ENCODE peak calls at places on chromosomes 2 and 18, in seven cellular contexts. N is amygdala, R is upper lobe of left lung, I is MM.1S, F is fibroblast of the aortic adventitia, Y is left ventricle myocardium superior, C is GM23338. O is an unnamed sample.

GRCh38 chr2:231613054-231613654 is 20.5 kb downstream of the TEX44 start:
- DNase-seq in Y (peak), I (no peak), R (no peak), N (no peak), F (peak), C (no peak), O (no peak)

GRCh38 chr2:55809875-55810620 is 113.5 kb downstream of the EFEMP1 start:
- DNase-seq in F (peak), I (no peak), Y (peak), R (no peak), C (peak), N (no peak), O (no peak)

GRCh38 chr18:21047116-21047515 is 64.5 kb downstream of the ROCK1 start:
- DNase-seq in I (no peak), Y (no peak), F (no peak), R (no peak), N (no peak), C (no peak), O (no peak)

GRCh38 chr2:105797298-105797819 is 52.6 kb downstream of the NCK2 start:
- DNase-seq in I (peak), F (peak), Y (peak), R (no peak), N (no peak), C (no peak), O (no peak)

GRCh38 chr18:36702398-36703010 is 126.3 kb downstream of the TPGS2 start:
- DNase-seq in R (no peak), N (no peak), F (peak), C (no peak), Y (no peak), I (no peak), O (peak)

GRCh38 chr2:133495226-133495625 is 73.0 kb downstream of the NCKAP5 start:
- DNase-seq in I (no peak), F (no peak), C (no peak), N (no peak), Y (no peak), R (no peak), O (no peak)

GRCh38 chr2:39140322-39140847 is 19.5 kb upstream of the SOS1 start:
- DNase-seq in F (peak), R (no peak), I (no peak), C (no peak), Y (no peak), N (no peak), O (no peak)

GRCh38 chr2:74671479-74671878 is 17.4 kb downstream of the SEMA4F start:
- DNase-seq in R (no peak), F (peak), C (no peak), Y (no peak), I (no peak), N (no peak), O (no peak)

GRCh38 chr2:74513605-74514367 is 464 bp upstream of the TLX2 start:
- DNase-seq in I (no peak), Y (no peak), C (peak), F (no peak), N (no peak), R (peak), O (no peak)

GRCh38 chr2:151619337-151619989 is 114.8 kb downstream of the NEB start:
- DNase-seq in N (no peak), C (no peak), Y (no peak), I (no peak), R (no peak), F (no peak), O (no peak)

GRCh38 chr2:200158586-200159365 is 147.7 kb upstream of the SPATS2L start:
- DNase-seq in Y (no peak), F (no peak), I (no peak), C (no peak), N (no peak), R (no peak), O (no peak)

GRCh38 chr18:37553633-37554398 is 11.8 kb downstream of the CELF4 start:
- DNase-seq in I (no peak), C (peak), N (no peak), R (peak), F (no peak), Y (no peak), O (no peak)

GRCh38 chr2:24768601-24769000 is 24.6 kb downstream of the PTRHD1 start:
- DNase-seq in F (peak), C (peak), N (no peak), I (no peak), Y (peak), R (no peak), O (no peak)

GRCh38 chr2:200845669-200846325 is 18.7 kb downstream of the CLK1 start:
- DNase-seq in N (no peak), Y (no peak), C (no peak), I (no peak), R (no peak), F (no peak), O (no peak)